ENCODE peak calls at places on chromosomes 11 and 22, in four cellular contexts. One of them, this sample, is unnamed.

GRCh38 chr11:86386791-86387190 is 12.1 kb downstream of the CCDC81 start:
- DNase-seq in esophagus squamous epithelium: no peak
- DNase-seq in foreskin keratinocyte: no peak
- DNase-seq in gastrocnemius medialis: no peak
- DNase-seq in this sample: no peak

GRCh38 chr11:10438451-10438850 is 16.6 kb upstream of the AMPD3 start:
- DNase-seq in gastrocnemius medialis: no peak
- DNase-seq in esophagus squamous epithelium: no peak
- DNase-seq in foreskin keratinocyte: no peak
- DNase-seq in this sample: no peak

GRCh38 chr11:15818132-15818842 is 538.1 kb downstream of the SOX6 start:
- DNase-seq in foreskin keratinocyte: no peak
- DNase-seq in gastrocnemius medialis: no peak
- DNase-seq in esophagus squamous epithelium: no peak
- DNase-seq in this sample: no peak

GRCh38 chr11:14583252-14584105 is 60.1 kb upstream of the PDE3B start:
- DNase-seq in foreskin keratinocyte: no peak
- DNase-seq in esophagus squamous epithelium: no peak
- DNase-seq in gastrocnemius medialis: no peak
- DNase-seq in this sample: no peak

GRCh38 chr11:59281177-59281576 is 68.5 kb upstream of the MPEG1 start:
- DNase-seq in gastrocnemius medialis: no peak
- DNase-seq in foreskin keratinocyte: no peak
- DNase-seq in esophagus squamous epithelium: no peak
- DNase-seq in this sample: no peak

GRCh38 chr11:107860688-107861087 is 2.1 kb upstream of the SLC35F2 start:
- DNase-seq in foreskin keratinocyte: no peak
- DNase-seq in esophagus squamous epithelium: no peak
- DNase-seq in gastrocnemius medialis: no peak
- DNase-seq in this sample: no peak

GRCh38 chr11:131408011-131408640 is 37.7 kb downstream of the NTM start:
- DNase-seq in foreskin keratinocyte: no peak
- DNase-seq in gastrocnemius medialis: no peak
- DNase-seq in esophagus squamous epithelium: no peak
- DNase-seq in this sample: no peak

GRCh38 chr11:126411971-126412381 is 56.5 kb downstream of the ST3GAL4 start:
- DNase-seq in esophagus squamous epithelium: no peak
- DNase-seq in gastrocnemius medialis: no peak
- DNase-seq in foreskin keratinocyte: no peak
- DNase-seq in this sample: no peak

GRCh38 chr22:36010913-36011312 is 17.7 kb downstream of the RBFOX2 start:
- DNase-seq in gastrocnemius medialis: no peak
- DNase-seq in esophagus squamous epithelium: no peak
- DNase-seq in foreskin keratinocyte: no peak
- DNase-seq in this sample: no peak

GRCh38 chr22:24867327-24868022 is 61.5 kb downstream of the SGSM1 start:
- DNase-seq in gastrocnemius medialis: no peak
- DNase-seq in foreskin keratinocyte: no peak
- DNase-seq in esophagus squamous epithelium: no peak
- DNase-seq in this sample: no peak

GRCh38 chr11:87597696-87598095 is 560.0 kb downstream of the TMEM135 start:
- DNase-seq in foreskin keratinocyte: no peak
- DNase-seq in esophagus squamous epithelium: no peak
- DNase-seq in gastrocnemius medialis: no peak
- DNase-seq in this sample: no peak

GRCh38 chr11:34052608-34053160 is 1.2 kb downstream of the CAPRIN1 start:
- DNase-seq in esophagus squamous epithelium: peak; percentile 8
- DNase-seq in foreskin keratinocyte: no peak
- DNase-seq in gastrocnemius medialis: peak; percentile 25
- DNase-seq in this sample: peak; percentile 29

GRCh38 chr11:73597340-73597955 is 464 bp downstream of the FAM168A start:
- DNase-seq in esophagus squamous epithelium: peak; percentile 32
- DNase-seq in gastrocnemius medialis: no peak
- DNase-seq in foreskin keratinocyte: no peak
- DNase-seq in this sample: no peak

GRCh38 chr11:12174145-12175143 is 64.1 kb downstream of the MICAL2 start:
- DNase-seq in foreskin keratinocyte: peak; percentile 81
- DNase-seq in gastrocnemius medialis: no peak
- DNase-seq in esophagus squamous epithelium: no peak
- DNase-seq in this sample: no peak

GRCh38 chr22:37377927-37378326 is 49.4 kb downstream of the ELFN2 start:
- DNase-seq in foreskin keratinocyte: no peak
- DNase-seq in gastrocnemius medialis: no peak
- DNase-seq in esophagus squamous epithelium: no peak
- DNase-seq in this sample: no peak

GRCh38 chr22:49519117-49519737 is 308.4 kb downstream of the BRD1 start:
- DNase-seq in esophagus squamous epithelium: no peak
- DNase-seq in gastrocnemius medialis: no peak
- DNase-seq in foreskin keratinocyte: no peak
- DNase-seq in this sample: no peak

GRCh38 chr11:128678017-128678416 is 15.9 kb upstream of the FLI1 start:
- DNase-seq in foreskin keratinocyte: no peak
- DNase-seq in esophagus squamous epithelium: no peak
- DNase-seq in gastrocnemius medialis: no peak
- DNase-seq in this sample: no peak

GRCh38 chr11:113184498-113184897 is 129.9 kb upstream of the TTC12 start:
- DNase-seq in gastrocnemius medialis: no peak
- DNase-seq in esophagus squamous epithelium: no peak
- DNase-seq in foreskin keratinocyte: peak; percentile 92
- DNase-seq in this sample: no peak

GRCh38 chr11:64317961-64318693 is at the start of gene PRDX5:
- DNase-seq in foreskin keratinocyte: peak; percentile 91
- DNase-seq in gastrocnemius medialis: peak; percentile 97
- DNase-seq in esophagus squamous epithelium: peak; percentile 81
- DNase-seq in this sample: peak; percentile 99

GRCh38 chr22:22655452-22656108 is 11.2 kb downstream of the GGTLC2 start:
- DNase-seq in gastrocnemius medialis: no peak
- DNase-seq in foreskin keratinocyte: no peak
- DNase-seq in esophagus squamous epithelium: no peak
- DNase-seq in this sample: no peak

GRCh38 chr11:9562716-9563115 is 10.8 kb upstream of the WEE1 start:
- DNase-seq in foreskin keratinocyte: no peak
- DNase-seq in esophagus squamous epithelium: no peak
- DNase-seq in gastrocnemius medialis: no peak
- DNase-seq in this sample: no peak

GRCh38 chr22:24592144-24592845 is 578 bp downstream of the LRRC75B start:
- DNase-seq in foreskin keratinocyte: no peak
- DNase-seq in esophagus squamous epithelium: no peak
- DNase-seq in gastrocnemius medialis: no peak
- DNase-seq in this sample: no peak

GRCh38 chr11:19786644-19787043 is 74.0 kb downstream of the NAV2 start:
- DNase-seq in foreskin keratinocyte: no peak
- DNase-seq in gastrocnemius medialis: no peak
- DNase-seq in esophagus squamous epithelium: no peak
- DNase-seq in this sample: no peak

GRCh38 chr22:27397948-27398330 is 403.6 kb downstream of the MN1 start:
- DNase-seq in foreskin keratinocyte: no peak
- DNase-seq in gastrocnemius medialis: peak; percentile 69
- DNase-seq in esophagus squamous epithelium: no peak
- DNase-seq in this sample: peak; percentile 87

GRCh38 chr11:26286472-26287066 is 45.4 kb upstream of the ANO3 start:
- DNase-seq in esophagus squamous epithelium: no peak
- DNase-seq in foreskin keratinocyte: no peak
- DNase-seq in gastrocnemius medialis: no peak
- DNase-seq in this sample: no peak

GRCh38 chr11:32333335-32333991 is 101.9 kb downstream of the WT1 start:
- DNase-seq in esophagus squamous epithelium: no peak
- DNase-seq in gastrocnemius medialis: peak; percentile 20
- DNase-seq in foreskin keratinocyte: no peak
- DNase-seq in this sample: peak; percentile 37

GRCh38 chr11:69657911-69658605 is 17.1 kb downstream of the LTO1 start:
- DNase-seq in gastrocnemius medialis: peak; percentile 4
- DNase-seq in esophagus squamous epithelium: no peak
- DNase-seq in foreskin keratinocyte: no peak
- DNase-seq in this sample: no peak

GRCh38 chr11:67523556-67524479 is 572 bp upstream of the CABP2 start:
- DNase-seq in foreskin keratinocyte: no peak
- DNase-seq in gastrocnemius medialis: no peak
- DNase-seq in esophagus squamous epithelium: no peak
- DNase-seq in this sample: no peak

GRCh38 chr22:36405671-36406070 is 17.9 kb upstream of the MYH9 start:
- DNase-seq in gastrocnemius medialis: peak; percentile 23
- DNase-seq in esophagus squamous epithelium: no peak
- DNase-seq in foreskin keratinocyte: no peak
- DNase-seq in this sample: no peak

GRCh38 chr22:38074181-38075104 is 9.5 kb downstream of the SLC16A8 start:
- DNase-seq in gastrocnemius medialis: no peak
- DNase-seq in esophagus squamous epithelium: no peak
- DNase-seq in foreskin keratinocyte: no peak
- DNase-seq in this sample: peak; percentile 22

GRCh38 chr11:97856666-97857065 is 1164.1 kb upstream of the CNTN5 start:
- DNase-seq in gastrocnemius medialis: no peak
- DNase-seq in esophagus squamous epithelium: no peak
- DNase-seq in foreskin keratinocyte: no peak
- DNase-seq in this sample: no peak

GRCh38 chr11:12591706-12592105 is 82.5 kb upstream of the TEAD1 start:
- DNase-seq in esophagus squamous epithelium: no peak
- DNase-seq in gastrocnemius medialis: no peak
- DNase-seq in foreskin keratinocyte: no peak
- DNase-seq in this sample: no peak

GRCh38 chr22:36383110-36383581 is 4.6 kb downstream of the MYH9 start:
- DNase-seq in esophagus squamous epithelium: no peak
- DNase-seq in foreskin keratinocyte: no peak
- DNase-seq in gastrocnemius medialis: peak; percentile 27
- DNase-seq in this sample: no peak

GRCh38 chr22:19717691-19718254 is 3.5 kb downstream of the SEPTIN5 start:
- DNase-seq in esophagus squamous epithelium: no peak
- DNase-seq in gastrocnemius medialis: peak; percentile 60
- DNase-seq in foreskin keratinocyte: no peak
- DNase-seq in this sample: peak; percentile 88

GRCh38 chr22:29879738-29880137 is 3.2 kb upstream of the MTMR3 start:
- DNase-seq in foreskin keratinocyte: no peak
- DNase-seq in gastrocnemius medialis: no peak
- DNase-seq in esophagus squamous epithelium: no peak
- DNase-seq in this sample: no peak

GRCh38 chr11:66011785-66012303 is at the start of gene CST6:
- DNase-seq in foreskin keratinocyte: no peak
- DNase-seq in esophagus squamous epithelium: no peak
- DNase-seq in gastrocnemius medialis: no peak
- DNase-seq in this sample: no peak

GRCh38 chr22:36419912-36420882 is 32.4 kb upstream of the MYH9 start:
- DNase-seq in foreskin keratinocyte: no peak
- DNase-seq in esophagus squamous epithelium: no peak
- DNase-seq in gastrocnemius medialis: peak; percentile 18
- DNase-seq in this sample: no peak

GRCh38 chr22:44108806-44109385 is 71.8 kb upstream of the PARVG start:
- DNase-seq in gastrocnemius medialis: no peak
- DNase-seq in esophagus squamous epithelium: no peak
- DNase-seq in foreskin keratinocyte: no peak
- DNase-seq in this sample: peak; percentile 32

GRCh38 chr22:20611418-20611817 is 104.0 kb downstream of the MED15 start:
- DNase-seq in gastrocnemius medialis: no peak
- DNase-seq in foreskin keratinocyte: no peak
- DNase-seq in esophagus squamous epithelium: no peak
- DNase-seq in this sample: no peak

GRCh38 chr11:96508861-96509260 is 119.0 kb downstream of the JRKL start:
- DNase-seq in foreskin keratinocyte: no peak
- DNase-seq in gastrocnemius medialis: no peak
- DNase-seq in esophagus squamous epithelium: no peak
- DNase-seq in this sample: no peak
- TF ChIP-seq CTCF in foreskin keratinocyte: no peak
- TF ChIP-seq CTCF in gastrocnemius medialis: no peak
- TF ChIP-seq CTCF in esophagus squamous epithelium: no peak
- TF ChIP-seq CTCF in this sample: no peak

GRCh38 chr11:46345131-46345597 is 2.1 kb upstream of the DGKZ start:
- DNase-seq in esophagus squamous epithelium: no peak
- DNase-seq in gastrocnemius medialis: no peak
- DNase-seq in foreskin keratinocyte: peak; percentile 76
- DNase-seq in this sample: peak; percentile 73
- H3K4me1 ChIP-seq in esophagus squamous epithelium: peaks cover 35% of the 10 kb centered on the region
- H3K4me1 ChIP-seq in gastrocnemius medialis: peaks cover 17% of the 10 kb centered on the region
- H3K4me1 ChIP-seq in foreskin keratinocyte: peaks cover 9% of the 10 kb centered on the region
- H3K4me1 ChIP-seq in this sample: peaks cover 14% of the 10 kb centered on the region

DNA sequence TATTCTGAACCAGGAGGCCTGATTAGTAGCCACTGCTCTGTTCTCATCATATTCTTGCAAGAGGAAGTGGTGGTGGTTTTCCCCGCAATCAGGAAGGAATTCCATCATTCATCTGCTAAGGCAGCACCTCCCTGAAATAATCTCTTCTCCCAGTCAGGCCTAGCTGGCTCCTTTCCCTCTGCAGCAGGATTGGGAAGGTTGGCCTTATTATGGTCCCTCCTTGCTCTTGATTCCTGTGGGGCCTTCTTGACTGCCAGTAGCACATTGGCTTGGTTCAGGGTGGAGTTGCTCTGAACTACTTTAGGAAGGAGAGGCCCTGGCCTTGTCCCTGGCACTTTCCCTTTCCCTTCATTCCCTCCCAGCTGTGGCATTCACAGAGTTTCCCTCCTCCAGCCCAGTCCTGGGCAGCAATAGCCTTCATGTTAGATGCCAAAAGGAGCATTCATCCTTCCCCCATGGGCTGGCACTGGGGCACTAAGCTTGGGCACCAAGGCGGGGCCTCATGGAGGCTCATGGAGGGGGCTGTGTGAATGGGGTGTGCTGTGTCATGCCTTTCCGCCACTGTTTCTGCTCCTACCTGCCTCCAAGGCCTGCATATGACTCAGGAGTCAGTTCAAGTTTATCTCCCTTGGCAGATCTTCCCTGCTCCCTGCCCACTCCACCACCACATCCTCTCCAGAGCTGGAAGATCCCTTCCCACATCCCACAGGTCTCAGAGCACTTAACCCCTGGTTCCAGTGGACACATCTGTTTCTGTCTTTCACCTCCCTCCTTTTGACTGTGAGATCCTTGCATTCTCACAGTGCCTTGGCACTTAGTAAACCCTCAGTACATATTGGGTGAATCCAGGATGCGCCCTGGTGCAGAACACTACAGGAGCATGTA is 27.6 kb upstream of the CD44 start:
- DNase-seq in foreskin keratinocyte: peak; percentile 97
- DNase-seq in gastrocnemius medialis: no peak
- DNase-seq in esophagus squamous epithelium: no peak
- DNase-seq in this sample: no peak
- H3K27ac ChIP-seq in foreskin keratinocyte: peak overlapping the region; percentile 83
- H3K27ac ChIP-seq in gastrocnemius medialis: no peak overlapping the region
- H3K27ac ChIP-seq in esophagus squamous epithelium: peak overlapping the region; percentile 77
- H3K27ac ChIP-seq in this sample: no peak overlapping the region

GRCh38 chr22:45819305-45819704 is 147.7 kb downstream of the ATXN10 start:
- DNase-seq in gastrocnemius medialis: no peak
- DNase-seq in esophagus squamous epithelium: no peak
- DNase-seq in foreskin keratinocyte: no peak
- DNase-seq in this sample: no peak
- TF ChIP-seq CTCF in gastrocnemius medialis: no peak
- TF ChIP-seq CTCF in esophagus squamous epithelium: no peak
- TF ChIP-seq CTCF in foreskin keratinocyte: no peak
- TF ChIP-seq CTCF in this sample: no peak